ENCODE peak calls at places on chromosome 21, in seven cellular contexts. C, K, I, J, V, A and L are unnamed samples.
A peak's percentile ranks its signal among the peaks of the same experiment; 100 is the strongest.

GRCh38 chr21:42107177-42107880 is 36.2 kb downstream of the UMODL1 start:
- DNase-seq in C (no peak), K (no peak), I (no peak), J (peak; percentile 48), V (no peak), A (no peak), L (no peak)

GRCh38 chr21:41837756-41838297 is 41.3 kb downstream of the PRDM15 start:
- DNase-seq in C (no peak), K (no peak), I (no peak), J (no peak), V (peak; percentile 50), A (no peak), L (peak; percentile 66)

GRCh38 chr21:29416268-29416667 is 117.5 kb downstream of the BACH1 start:
- DNase-seq in C (no peak), K (no peak), I (no peak), J (no peak), V (no peak), A (no peak), L (no peak)

GRCh38 chr21:41537356-41537755 is 29.4 kb upstream of the TMPRSS2 start:
- DNase-seq in C (no peak), K (no peak), I (peak; percentile 4), J (no peak), V (no peak), A (no peak), L (no peak)

GRCh38 chr21:42125571-42126544 is 54.7 kb downstream of the UMODL1 start:
- DNase-seq in C (no peak), K (peak; percentile 78), I (peak; percentile 63), J (no peak), V (peak; percentile 64), A (no peak), L (no peak)

GRCh38 chr21:38234395-38235142 is 22.2 kb upstream of the KCNJ15 start:
- DNase-seq in C (no peak), K (no peak), I (no peak), J (no peak), V (no peak), A (no peak), L (no peak)

GRCh38 chr21:36946949-36947371 is 19.5 kb downstream of the HLCS start:
- DNase-seq in C (no peak), K (no peak), I (no peak), J (no peak), V (no peak), A (no peak), L (no peak)

GRCh38 chr21:37642493-37642892 is 273.8 kb downstream of the KCNJ6 start:
- DNase-seq in C (no peak), K (peak; percentile 51), I (no peak), J (no peak), V (peak; percentile 55), A (peak; percentile 72), L (peak; percentile 45)

GRCh38 chr21:38667466-38667865 is 138.3 kb upstream of the ETS2 start:
- DNase-seq in C (no peak), K (no peak), I (no peak), J (no peak), V (no peak), A (no peak), L (no peak)

GRCh38 chr21:38256599-38257302 is at the start of gene KCNJ15:
- DNase-seq in C (no peak), K (no peak), I (no peak), J (no peak), V (no peak), A (no peak), L (no peak)

GRCh38 chr21:21714396-21714795 is 716.2 kb downstream of the NCAM2 start:
- DNase-seq in C (no peak), K (no peak), I (peak; percentile 95), J (no peak), V (no peak), A (no peak), L (no peak)

GRCh38 chr21:36788116-36788515 is 89.2 kb downstream of the SIM2 start:
- DNase-seq in C (no peak), K (peak; percentile 93), I (no peak), J (no peak), V (no peak), A (no peak), L (no peak)

GRCh38 chr21:41879190-41879998 is at the start of gene PRDM15:
- DNase-seq in C (peak; percentile 67), K (peak; percentile 89), I (peak; percentile 92), J (peak; percentile 94), V (peak; percentile 88), A (peak; percentile 93), L (peak; percentile 95)

GRCh38 chr21:17238468-17238867 is 274.4 kb upstream of the CXADR start:
- DNase-seq in C (no peak), K (no peak), I (no peak), J (no peak), V (no peak), A (no peak), L (no peak)

GRCh38 chr21:39444406-39445145 is 1.0 kb downstream of the LCA5L start:
- DNase-seq in C (no peak), K (peak; percentile 4), I (peak; percentile 85), J (peak; percentile 59), V (peak; percentile 11), A (no peak), L (no peak)

GRCh38 chr21:14418920-14419319 is 36.0 kb upstream of the HSPA13 start:
- DNase-seq in C (no peak), K (no peak), I (no peak), J (no peak), V (no peak), A (no peak), L (no peak)

GRCh38 chr21:42785666-42786427 is 93.5 kb downstream of the WDR4 start:
- DNase-seq in C (no peak), K (no peak), I (no peak), J (no peak), V (no peak), A (no peak), L (no peak)

GRCh38 chr21:14536929-14537328 is 9.2 kb downstream of the SAMSN1 start:
- DNase-seq in C (no peak), K (no peak), I (no peak), J (no peak), V (no peak), A (no peak), L (no peak)

GRCh38 chr21:16076465-16076864 is 346.7 kb downstream of the USP25 start:
- DNase-seq in C (no peak), K (no peak), I (no peak), J (no peak), V (no peak), A (no peak), L (no peak)
- TF ChIP-seq CTCF in C (no peak), K (no peak), I (no peak), J (no peak), V (no peak), A (no peak), L (no peak)

GRCh38 chr21:45267390-45267760 is 20.3 kb downstream of the POFUT2 start:
- DNase-seq in C (no peak), K (no peak), I (no peak), J (no peak), V (no peak), A (no peak), L (no peak)

GRCh38 chr21:45266518-45267389 is 20.9 kb downstream of the POFUT2 start:
- DNase-seq in C (peak; percentile 16), K (no peak), I (peak; percentile 34), J (no peak), V (no peak), A (no peak), L (no peak)

GRCh38 chr21:45265721-45266517 is 21.8 kb downstream of the POFUT2 start:
- DNase-seq in C (peak; percentile 3), K (no peak), I (no peak), J (no peak), V (no peak), A (no peak), L (no peak)

GRCh38 chr21:45269861-45270260 is 17.8 kb downstream of the POFUT2 start:
- DNase-seq in C (peak; percentile 12), K (no peak), I (no peak), J (no peak), V (no peak), A (no peak), L (no peak)

GRCh38 chr21:45270306-45270821 is 17.3 kb downstream of the POFUT2 start:
- DNase-seq in C (peak; percentile 11), K (no peak), I (no peak), J (no peak), V (no peak), A (no peak), L (no peak)
- TF ChIP-seq CTCF in C (no peak), K (no peak), I (peak; percentile 38), J (peak; percentile 31), V (peak; percentile 26), A (no peak), L (peak; percentile 6)

DNA sequence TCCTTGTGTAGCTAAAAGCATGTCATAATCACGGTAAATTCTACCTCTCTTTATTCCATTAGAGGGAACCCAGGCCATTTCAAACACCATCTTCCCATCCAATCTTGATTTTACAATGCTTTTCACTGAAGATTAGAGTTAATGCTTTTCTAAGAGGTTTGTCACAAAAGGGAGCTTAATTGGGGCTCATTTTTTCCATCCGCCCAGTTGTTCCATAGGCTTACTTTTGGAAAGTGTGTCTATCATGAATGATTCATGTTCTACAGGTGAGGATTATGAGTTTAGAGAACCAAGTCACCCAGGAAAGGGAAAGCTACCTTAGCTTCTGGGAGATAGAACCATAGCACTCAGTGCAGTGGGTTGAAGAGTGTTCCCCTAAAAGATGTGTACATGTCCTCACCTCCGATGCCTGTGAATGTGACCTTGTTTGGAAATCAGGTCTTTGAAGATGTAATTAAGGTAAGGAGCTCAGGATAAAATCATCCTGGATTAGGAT is 286.9 kb upstream of the RUNX1 start:
- DNase-seq in C (no peak), K (no peak), I (no peak), J (no peak), V (no peak), A (no peak), L (no peak)
- TF ChIP-seq CTCF in C (no peak), K (no peak), I (no peak), J (no peak), V (no peak), A (no peak), L (no peak)

GRCh38 chr21:33588485-33589335 is at the start of gene DONSON:
- DNase-seq in C (peak; percentile 79), K (peak; percentile 85), I (peak; percentile 72), J (peak; percentile 99), V (peak; percentile 90), A (peak; percentile 92), L (peak; percentile 98)

GRCh38 chr21:33586927-33587326 is 1.6 kb downstream of the DONSON start:
- DNase-seq in C (no peak), K (no peak), I (no peak), J (no peak), V (no peak), A (no peak), L (no peak)

GRCh38 chr21:33584455-33584854 is 4.0 kb downstream of the DONSON start:
- DNase-seq in C (no peak), K (no peak), I (no peak), J (no peak), V (no peak), A (no peak), L (no peak)

DNA sequence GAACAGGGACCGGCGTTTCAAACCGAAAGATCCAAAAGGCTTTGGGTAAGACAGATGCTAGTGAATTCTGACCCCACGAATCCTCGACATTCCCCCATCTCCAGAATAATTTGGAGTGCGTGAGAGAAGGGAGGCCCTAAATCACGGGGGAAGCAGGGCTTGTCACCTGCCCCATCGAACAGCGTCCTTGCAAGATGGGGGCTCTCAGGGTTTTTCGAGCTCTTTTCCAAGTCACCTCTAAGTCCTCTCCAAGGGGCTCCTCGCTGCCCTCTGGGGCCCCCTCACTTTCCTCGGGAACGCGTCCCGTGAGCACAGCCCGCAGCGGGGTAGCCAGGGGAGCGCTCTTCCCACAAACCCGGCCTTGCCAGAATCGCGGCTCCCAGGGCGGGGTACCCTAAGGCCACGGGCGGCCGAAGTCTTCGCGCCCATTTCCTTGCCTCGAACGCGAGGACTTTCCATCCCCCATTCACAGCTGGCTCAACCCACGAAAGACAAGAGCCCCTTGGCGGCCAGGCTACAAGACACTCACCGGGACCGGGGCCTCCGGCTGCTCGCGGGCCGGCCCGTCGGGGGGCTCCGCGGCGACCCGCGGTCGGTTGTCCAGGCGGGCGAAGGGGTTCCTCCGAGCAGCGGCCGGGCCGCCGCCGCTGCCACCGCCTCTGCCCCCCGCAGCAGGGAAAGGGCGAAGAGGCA is 546 bp downstream of the DONSON start:
- DNase-seq in C (peak; percentile 28), K (peak; percentile 62), I (peak; percentile 26), J (no peak), V (peak; percentile 57), A (peak; percentile 61), L (no peak)
- TF ChIP-seq CTCF in C (no peak), K (no peak), I (no peak), J (peak; percentile 16), V (peak; percentile 28), A (no peak), L (no peak)